ENCODE peak calls at places on chromosome 22, in six cellular contexts. C, W, T, L, H and N are unnamed samples.
A peak's percentile ranks its signal among the peaks of the same experiment; 100 is the strongest.

GRCh38 chr22:36999463-36999862 is 19.8 kb downstream of the TST start:
- DNase-seq in H (no peak), L (no peak), C (no peak), T (no peak), W (no peak), N (no peak)

GRCh38 chr22:47148510-47148909 is 386.1 kb downstream of the TBC1D22A start:
- DNase-seq in T (no peak), L (no peak), C (no peak), W (no peak), H (no peak), N (no peak)

GRCh38 chr22:49780281-49780991 is 47.2 kb downstream of the BRD1 start:
- DNase-seq in H (no peak), T (no peak), W (peak; percentile 61), L (no peak), C (no peak), N (no peak)

GRCh38 chr22:24806663-24807001 is 621 bp downstream of the SGSM1 start:
- DNase-seq in L (no peak), H (no peak), W (no peak), C (no peak), T (no peak), N (no peak)

GRCh38 chr22:44000123-44000522 is 24.0 kb upstream of the PARVB start:
- DNase-seq in H (no peak), T (no peak), L (no peak), W (no peak), C (no peak), N (no peak)

GRCh38 chr22:30905696-30906341 is 62.8 kb downstream of the MORC2 start:
- DNase-seq in C (no peak), T (no peak), W (no peak), L (no peak), H (no peak), N (no peak)

GRCh38 chr22:42560781-42561180 is 7.0 kb downstream of the SERHL2 start:
- DNase-seq in C (no peak), L (no peak), H (peak; percentile 35), W (peak; percentile 55), T (no peak), N (no peak)

GRCh38 chr22:23686416-23687024 is 4.3 kb upstream of the RGL4 start:
- DNase-seq in L (no peak), H (no peak), W (no peak), C (no peak), T (no peak), N (no peak)

GRCh38 chr22:41845380-41846267 is 12.7 kb downstream of the SREBF2 start:
- DNase-seq in L (no peak), C (no peak), W (no peak), T (no peak), H (no peak), N (no peak)

GRCh38 chr22:50625568-50626313 is 2.2 kb downstream of the ARSA start:
- DNase-seq in C (no peak), T (no peak), L (no peak), H (no peak), W (peak; percentile 79), N (no peak)

GRCh38 chr22:22395230-22395629 is 113.3 kb downstream of the ZNF280B start:
- DNase-seq in T (no peak), H (no peak), W (no peak), C (peak; percentile 8), L (no peak), N (no peak)

GRCh38 chr22:29061773-29062172 is at the start of gene C22orf31:
- DNase-seq in T (no peak), L (no peak), W (no peak), C (no peak), H (no peak), N (no peak)